ENCODE peak calls at places on chromosomes 1 and 21, in six cellular contexts. Z is lower lobe of right lung; H is right lobe of liver; C is A549; O is BJ; D is CD8-positive, alpha-beta T cell. G is an unnamed sample.

GRCh38 chr1:52365091-52365745 is 787 bp downstream of the CC2D1B start:
- DNase-seq in Z (peak), H (no peak), C (peak), O (peak), D (no peak), G (peak)

GRCh38 chr1:54922921-54923421 is 36.0 kb upstream of the DHCR24 start:
- DNase-seq in Z (no peak), H (peak), C (no peak), O (no peak), D (no peak), G (no peak)

GRCh38 chr1:155131285-155131684 is 3.6 kb downstream of the EFNA1 start:
- DNase-seq in Z (peak), H (peak), C (no peak), O (no peak), D (no peak), G (no peak)

GRCh38 chr1:171655215-171656116 is 3.0 kb upstream of the MYOC start:
- DNase-seq in Z (peak), H (peak), C (peak), O (no peak), D (peak), G (peak)

GRCh38 chr1:241926141-241926540 is 31.4 kb upstream of the BECN2 start:
- DNase-seq in Z (no peak), H (no peak), C (no peak), O (no peak), D (no peak), G (no peak)

GRCh38 chr1:6922096-6922931 is 137.1 kb downstream of the CAMTA1 start:
- DNase-seq in Z (no peak), H (no peak), C (no peak), O (peak), D (no peak), G (peak)

GRCh38 chr1:37485902-37486679 is 11.7 kb downstream of the ZC3H12A start:
- DNase-seq in Z (no peak), H (peak), C (peak), O (no peak), D (no peak), G (peak)

GRCh38 chr1:53293123-53293522 is 34.7 kb downstream of the LRP8 start:
- DNase-seq in Z (no peak), H (no peak), C (no peak), O (no peak), D (no peak), G (no peak)

GRCh38 chr21:37551406-37552355 is 185.1 kb downstream of the DYRK1A start:
- DNase-seq in Z (peak), H (peak), C (no peak), O (no peak), D (no peak), G (peak)

GRCh38 chr1:24727490-24728214 is 17.6 kb upstream of the CLIC4 start:
- DNase-seq in Z (peak), H (no peak), C (no peak), O (peak), D (no peak), G (peak)

GRCh38 chr1:1435094-1435903 is at the start of gene VWA1:
- DNase-seq in Z (peak), H (peak), C (peak), O (no peak), D (peak), G (no peak)

GRCh38 chr1:22104865-22105437 is 37.9 kb downstream of the WNT4 start:
- DNase-seq in Z (no peak), H (no peak), C (no peak), O (no peak), D (peak), G (no peak)

GRCh38 chr21:45439171-45439872 is 34.4 kb downstream of the COL18A1 start:
- DNase-seq in Z (peak), H (peak), C (peak), O (peak), D (peak), G (peak)

GRCh38 chr1:3021801-3022401 is 634 bp downstream of the ACTRT2 start:
- DNase-seq in Z (no peak), H (no peak), C (no peak), O (no peak), D (no peak), G (no peak)

GRCh38 chr1:82722608-82723007 is 921.9 kb downstream of the ADGRL2 start:
- DNase-seq in Z (no peak), H (peak), C (no peak), O (peak), D (no peak), G (no peak)

GRCh38 chr1:208450958-208451357 is 206.8 kb upstream of the PLXNA2 start:
- DNase-seq in Z (no peak), H (no peak), C (no peak), O (no peak), D (no peak), G (no peak)

GRCh38 chr1:156153362-156153761 is at the start of gene SEMA4A:
- DNase-seq in Z (peak), H (no peak), C (no peak), O (no peak), D (no peak), G (no peak)

GRCh38 chr1:8283058-8283884 is 34.6 kb upstream of the SLC45A1 start:
- DNase-seq in Z (no peak), H (no peak), C (no peak), O (no peak), D (no peak), G (no peak)

GRCh38 chr1:200428482-200429205 is 18.8 kb upstream of the ZNF281 start:
- DNase-seq in Z (no peak), H (no peak), C (no peak), O (no peak), D (no peak), G (no peak)

GRCh38 chr1:185846672-185847440 is 112.7 kb downstream of the HMCN1 start:
- DNase-seq in Z (no peak), H (no peak), C (no peak), O (no peak), D (no peak), G (no peak)

GRCh38 chr1:229892515-229893117 is 174.4 kb upstream of the GALNT2 start:
- DNase-seq in Z (no peak), H (no peak), C (no peak), O (no peak), D (no peak), G (no peak)

GRCh38 chr1:6378096-6378746 is 15.3 kb downstream of the ACOT7 start:
- DNase-seq in Z (no peak), H (no peak), C (no peak), O (no peak), D (no peak), G (no peak)

GRCh38 chr1:201585901-201586300 is 47.0 kb downstream of the NAV1 start:
- DNase-seq in Z (no peak), H (no peak), C (no peak), O (no peak), D (no peak), G (no peak)

GRCh38 chr1:40064797-40065492 is 24.4 kb downstream of the CAP1 start:
- DNase-seq in Z (no peak), H (no peak), C (no peak), O (no peak), D (no peak), G (no peak)

GRCh38 chr1:42978317-42979036 is 19.8 kb upstream of the SLC2A1 start:
- DNase-seq in Z (no peak), H (no peak), C (no peak), O (no peak), D (no peak), G (no peak)

GRCh38 chr1:100010804-100011203 is 41.0 kb downstream of the SLC35A3 start:
- DNase-seq in Z (no peak), H (no peak), C (no peak), O (no peak), D (no peak), G (no peak)

GRCh38 chr1:81978945-81979344 is 178.2 kb downstream of the ADGRL2 start:
- DNase-seq in Z (no peak), H (no peak), C (no peak), O (no peak), D (no peak), G (no peak)

GRCh38 chr1:246147471-246148461 is 359.3 kb downstream of the SMYD3 start:
- DNase-seq in Z (no peak), H (no peak), C (no peak), O (no peak), D (no peak), G (no peak)

GRCh38 chr1:202794049-202794725 is 14.0 kb downstream of the KDM5B start:
- DNase-seq in Z (no peak), H (no peak), C (no peak), O (no peak), D (no peak), G (no peak)

GRCh38 chr1:35447278-35447677 is 109.9 kb downstream of the KIAA0319L start:
- DNase-seq in Z (no peak), H (no peak), C (no peak), O (no peak), D (no peak), G (no peak)

DNA sequence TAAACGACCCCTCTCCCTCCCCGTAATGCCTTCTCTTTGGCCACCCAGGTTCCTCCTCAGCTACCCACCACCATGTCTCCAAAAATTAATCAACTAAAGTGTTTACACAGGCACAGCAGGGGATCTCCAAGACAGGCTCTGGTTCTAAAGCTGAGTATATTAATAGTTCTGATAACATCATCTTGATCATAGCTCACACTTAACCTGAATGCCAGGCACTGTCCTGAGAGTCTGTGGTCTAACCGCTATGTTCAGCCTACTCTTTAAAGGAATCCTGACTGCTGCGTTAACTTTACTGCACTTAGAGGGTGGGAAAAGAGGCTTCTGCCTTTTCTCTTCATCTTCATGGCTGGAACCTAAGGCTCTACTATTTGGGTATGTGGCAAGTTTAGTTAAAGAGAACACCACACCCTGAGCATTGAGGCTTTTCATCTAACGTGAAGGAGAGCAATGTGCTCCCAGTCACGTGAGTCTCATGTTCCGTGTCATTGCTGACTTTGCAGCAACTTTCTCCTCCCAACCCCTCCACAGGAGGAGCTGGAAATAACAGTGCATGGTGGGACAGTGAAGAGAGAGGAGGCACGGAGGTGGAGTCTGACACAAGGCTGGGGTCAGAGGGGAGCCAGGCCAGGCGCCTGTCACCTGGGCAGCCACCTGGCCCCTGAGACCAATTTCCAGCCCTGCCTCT is 86.4 kb downstream of the FAM78B start:
- DNase-seq in Z (no peak), H (no peak), C (no peak), O (no peak), D (no peak), G (no peak)
- H3K4me3 ChIP-seq in Z (no peak), H (no peak), C (no peak), O (no peak), D (no peak), G (no peak)

GRCh38 chr1:207059881-207060280 is 6.8 kb downstream of the PFKFB2 start:
- DNase-seq in Z (no peak), H (no peak), C (no peak), O (no peak), D (no peak), G (no peak)

GRCh38 chr1:207060596-207060995 is 7.5 kb downstream of the PFKFB2 start:
- DNase-seq in Z (no peak), H (no peak), C (no peak), O (no peak), D (no peak), G (no peak)

GRCh38 chr1:207058252-207058651 is 5.2 kb downstream of the PFKFB2 start:
- DNase-seq in Z (no peak), H (no peak), C (no peak), O (no peak), D (no peak), G (no peak)

GRCh38 chr1:207056673-207057072 is 3.6 kb downstream of the PFKFB2 start:
- DNase-seq in Z (no peak), H (no peak), C (no peak), O (no peak), D (no peak), G (no peak)

DNA sequence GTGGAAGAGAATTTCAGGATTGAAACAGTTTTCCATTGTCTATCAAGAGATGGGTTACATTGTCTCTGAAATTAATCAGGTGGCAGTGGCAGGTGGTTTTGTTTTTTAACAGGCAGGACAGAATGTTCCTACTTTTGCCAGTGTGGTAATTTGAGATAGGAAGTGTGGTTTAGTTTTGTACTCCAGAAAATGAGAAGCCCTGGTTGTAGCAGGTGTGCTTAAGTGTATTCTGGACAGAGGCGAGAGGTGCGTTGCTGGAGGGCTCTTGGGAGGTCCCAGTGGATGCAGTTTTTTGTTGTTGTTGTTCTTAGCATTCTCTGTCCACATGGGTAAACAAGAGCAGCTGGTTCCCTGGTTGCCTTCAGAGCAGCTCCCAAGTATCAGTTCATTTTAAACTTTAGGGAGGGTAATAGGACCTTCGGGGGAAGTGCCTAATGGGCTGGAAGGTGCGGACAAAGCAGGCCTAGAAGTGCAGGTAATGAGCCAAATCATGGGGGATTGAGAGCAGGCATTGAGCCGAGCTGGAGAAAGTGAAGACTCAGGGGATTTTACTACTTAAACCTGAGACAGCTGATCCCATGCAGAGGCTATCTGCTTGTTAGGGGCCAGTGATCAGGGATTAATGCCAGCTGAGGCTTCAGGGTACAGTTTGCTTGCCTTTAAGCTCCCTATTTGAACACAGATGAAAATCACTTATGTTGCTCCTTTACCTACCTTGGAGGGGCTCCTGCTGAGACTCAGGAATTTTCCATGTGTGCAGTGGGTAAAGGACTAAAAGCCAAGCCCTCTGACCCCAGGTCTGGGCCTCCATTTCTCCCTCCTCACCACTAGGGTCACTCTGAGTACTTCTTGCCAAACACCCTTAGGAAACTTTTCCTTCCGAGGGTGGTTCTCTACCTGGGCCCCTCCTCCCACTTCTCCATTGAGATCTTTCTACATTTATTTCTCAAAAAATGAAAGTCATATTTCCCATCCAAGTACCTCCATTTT is 6.1 kb downstream of the PFKFB2 start:
- DNase-seq in Z (no peak), H (no peak), C (no peak), O (no peak), D (no peak), G (no peak)
- H3K4me3 ChIP-seq in Z (no peak), H (no peak), C (no peak), O (no peak), D (no peak), G (no peak)

DNA sequence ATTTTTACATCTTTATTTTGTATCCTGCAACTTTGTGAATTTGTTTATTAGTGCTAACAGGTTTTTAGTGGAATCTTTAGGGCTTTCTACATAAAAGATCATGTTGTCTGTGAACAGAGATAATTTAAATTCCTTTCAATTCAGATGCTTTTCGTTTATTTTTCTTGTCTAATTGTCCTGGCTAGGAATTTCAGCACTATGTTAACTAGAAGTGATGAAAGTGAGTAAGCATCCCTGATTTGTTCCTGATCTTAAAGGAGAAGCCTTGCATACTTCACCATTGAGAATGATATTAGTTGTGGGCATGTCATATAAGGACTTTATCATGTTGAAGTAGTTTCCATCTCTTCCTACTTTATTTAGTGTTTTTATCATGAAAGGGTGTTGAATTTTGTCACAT is 23.6 kb upstream of the TRIM67 start:
- DNase-seq in Z (no peak), H (no peak), C (no peak), O (no peak), D (no peak), G (no peak)
- H3K4me3 ChIP-seq in Z (no peak), H (no peak), C (no peak), O (no peak), D (no peak), G (no peak)

DNA sequence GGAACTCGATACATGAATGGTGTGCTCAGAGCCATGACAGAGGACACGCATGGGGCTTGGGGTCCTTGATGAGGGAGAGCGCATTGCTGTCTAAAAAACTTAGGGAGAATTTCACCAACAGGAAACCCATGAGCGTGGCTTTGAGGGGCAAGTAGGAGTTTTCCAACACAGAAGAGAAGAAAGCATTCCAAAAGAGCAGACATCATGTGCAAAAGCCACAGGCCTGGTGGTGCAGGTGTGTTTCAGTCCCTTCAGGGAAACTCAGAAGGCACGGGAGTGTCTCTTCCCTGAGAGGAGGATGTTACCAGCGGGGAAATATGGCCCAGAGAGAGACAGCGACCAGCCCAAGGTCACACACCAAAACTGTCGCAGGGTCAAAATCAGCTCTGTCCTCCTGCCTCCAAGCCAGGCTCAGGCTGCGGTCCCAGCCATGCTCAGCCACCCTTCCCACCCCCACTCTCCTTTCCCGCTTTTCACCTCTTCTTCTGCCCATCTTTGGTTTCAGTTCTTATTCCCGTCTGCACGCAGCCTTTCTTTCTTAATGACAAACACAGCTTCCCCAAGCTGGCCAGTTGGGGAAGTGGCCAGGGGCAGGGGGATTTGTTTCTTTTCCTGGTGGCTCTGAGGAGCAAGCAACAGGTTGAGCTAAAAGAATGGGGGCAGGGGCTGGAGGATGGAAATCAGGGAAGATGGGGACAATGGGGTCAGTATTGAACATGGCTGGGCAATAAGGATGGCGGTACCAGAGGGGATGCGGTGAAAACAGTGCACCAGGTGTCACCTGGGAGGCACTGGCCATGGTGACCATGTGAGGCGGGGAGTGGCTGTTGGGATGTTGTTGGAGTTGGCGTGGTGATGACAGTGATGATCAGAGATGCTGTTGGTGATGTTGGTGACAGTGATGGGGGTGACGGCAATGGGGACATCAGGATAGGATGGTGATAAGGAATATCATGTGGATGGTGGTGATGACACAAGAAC is 10.3 kb downstream of the LAPTM5 start:
- DNase-seq in Z (peak), H (no peak), C (no peak), O (no peak), D (no peak), G (no peak)
- H3K4me3 ChIP-seq in Z (peak), H (no peak), C (no peak), O (no peak), D (peak), G (no peak)

GRCh38 chr1:226714148-226714547 is 24.9 kb downstream of the ITPKB start:
- DNase-seq in Z (no peak), H (no peak), C (no peak), O (no peak), D (no peak), G (no peak)

GRCh38 chr1:226717256-226717909 is 21.7 kb downstream of the ITPKB start:
- DNase-seq in Z (peak), H (peak), C (no peak), O (no peak), D (no peak), G (no peak)

GRCh38 chr1:226712779-226713420 is 26.2 kb downstream of the ITPKB start:
- DNase-seq in Z (no peak), H (no peak), C (no peak), O (no peak), D (no peak), G (no peak)

GRCh38 chr1:226719596-226720386 is 19.3 kb downstream of the ITPKB start:
- DNase-seq in Z (no peak), H (peak), C (no peak), O (no peak), D (peak), G (no peak)

GRCh38 chr1:226716577-226716976 is 22.5 kb downstream of the ITPKB start:
- DNase-seq in Z (no peak), H (no peak), C (no peak), O (no peak), D (no peak), G (no peak)
- H3K4me3 ChIP-seq in Z (no peak), H (no peak), C (no peak), O (no peak), D (no peak), G (no peak)

GRCh38 chr1:158153781-158154444 is 26.8 kb upstream of the CD1D start:
- DNase-seq in Z (no peak), H (no peak), C (no peak), O (no peak), D (no peak), G (no peak)
- H3K4me3 ChIP-seq in Z (no peak), H (no peak), C (no peak), O (no peak), D (no peak), G (no peak)

DNA sequence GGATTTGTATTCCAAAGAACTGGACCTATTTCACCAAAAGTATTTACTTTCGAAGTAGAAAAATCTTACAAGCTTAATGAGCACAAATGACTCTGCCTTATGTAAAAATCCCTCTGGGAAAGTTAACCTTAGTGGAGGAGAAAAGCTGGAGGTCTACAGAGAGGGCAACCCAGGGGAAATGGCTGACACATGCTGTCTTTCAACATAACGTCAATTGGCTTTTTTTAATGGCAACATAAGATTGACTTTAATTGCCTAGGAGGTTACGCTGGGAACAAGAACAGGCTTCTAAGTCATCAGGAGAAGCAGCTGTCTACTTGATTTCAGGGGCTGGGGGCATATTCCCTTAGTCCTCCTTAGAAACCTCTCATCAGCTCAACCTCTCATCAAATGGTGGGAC is 52.3 kb downstream of the UTP25 start:
- DNase-seq in Z (no peak), H (no peak), C (no peak), O (no peak), D (no peak), G (no peak)
- H3K4me3 ChIP-seq in Z (no peak), H (no peak), C (no peak), O (no peak), D (no peak), G (no peak)

GRCh38 chr1:12168451-12169160 is 1.8 kb downstream of the TNFRSF1B start:
- DNase-seq in Z (no peak), H (no peak), C (no peak), O (no peak), D (no peak), G (no peak)
- H3K4me3 ChIP-seq in Z (peak), H (peak), C (no peak), O (no peak), D (peak), G (peak)